ENCODE peak calls at places on chromosome 18, in five cellular contexts. X is naive thymus-derived CD8-positive, alpha-beta T cell; W is AG08396; D is HS-5; P is C1 segment of cervical spinal cord. U is an unnamed sample.

GRCh38 chr18:35245719-35246317 is 5.0 kb downstream of the ZNF397 start:
- DNase-seq in X (no peak), W (no peak), D (no peak), P (no peak), U (no peak)

GRCh38 chr18:47507651-47508050 is 256.2 kb upstream of the SKOR2 start:
- DNase-seq in X (no peak), W (no peak), D (no peak), P (no peak), U (no peak)

GRCh38 chr18:7870855-7871254 is 303.7 kb downstream of the PTPRM start:
- DNase-seq in X (no peak), W (no peak), D (no peak), P (no peak), U (no peak)

GRCh38 chr18:3869848-3870247 is 419.9 kb downstream of the TGIF1 start:
- DNase-seq in X (no peak), W (peak), D (peak), P (no peak), U (peak)

GRCh38 chr18:48806551-48807261 is 144.1 kb downstream of the SMAD7 start:
- DNase-seq in X (no peak), W (no peak), D (no peak), P (no peak), U (no peak)

GRCh38 chr18:59145055-59145454 is 5.4 kb downstream of the SEC11C start:
- DNase-seq in X (no peak), W (no peak), D (no peak), P (no peak), U (no peak)

GRCh38 chr18:54679318-54680149 is 88.5 kb downstream of the DYNAP start:
- DNase-seq in X (no peak), W (peak), D (peak), P (no peak), U (peak)

GRCh38 chr18:48951448-48952286 is 902 bp upstream of the SMAD7 start:
- DNase-seq in X (peak), W (peak), D (no peak), P (peak), U (peak)

GRCh38 chr18:78713064-78713463 is 266.6 kb upstream of the SALL3 start:
- DNase-seq in X (no peak), W (no peak), D (no peak), P (no peak), U (no peak)

GRCh38 chr18:26091047-26091630 is 726 bp upstream of the SS18 start:
- DNase-seq in X (no peak), W (no peak), D (peak), P (no peak), U (peak)

GRCh38 chr18:25228410-25228809 is 123.6 kb downstream of the ZNF521 start:
- DNase-seq in X (no peak), W (no peak), D (no peak), P (no peak), U (no peak)

GRCh38 chr18:59959079-59959478 is 59.3 kb downstream of the PMAIP1 start:
- DNase-seq in X (no peak), W (no peak), D (no peak), P (no peak), U (no peak)

GRCh38 chr18:32349728-32350395 is 120.8 kb downstream of the GAREM1 start:
- DNase-seq in X (no peak), W (peak), D (peak), P (no peak), U (peak)